ENCODE peak calls at places on chromosome 12, in five cellular contexts. X is lung; Y is CD8-positive, alpha-beta memory T cell; T is naive thymus-derived CD4-positive, alpha-beta T cell; V is tibial nerve. B is an unnamed sample.

GRCh38 chr12:10497602-10498001 is 8.1 kb upstream of the EIF2S3B start:
- DNase-seq in Y (peak; percentile 88), T (no peak), V (no peak), X (no peak), B (no peak)

GRCh38 chr12:6234214-6234613 is 34.0 kb downstream of the CD9 start:
- DNase-seq in Y (peak; percentile 5), V (no peak), X (no peak), T (no peak), B (no peak)

GRCh38 chr12:112738531-112738930 is 53.0 kb upstream of the RPH3A start:
- DNase-seq in X (no peak), Y (no peak), V (no peak), T (no peak), B (no peak)

GRCh38 chr12:112900298-112901145 is 6.2 kb upstream of the OAS1 start:
- DNase-seq in T (no peak), Y (peak; percentile 57), X (no peak), V (peak; percentile 48), B (no peak)

GRCh38 chr12:104204690-104205480 is 10.7 kb upstream of the TXNRD1 start:
- DNase-seq in V (no peak), X (no peak), Y (no peak), T (no peak), B (no peak)

GRCh38 chr12:65824314-65824563 is at the start of gene HMGA2:
- DNase-seq in T (no peak), X (no peak), V (no peak), Y (no peak), B (no peak)

GRCh38 chr12:6652391-6652790 is 5.2 kb upstream of the ACRBP start:
- DNase-seq in X (no peak), Y (no peak), T (no peak), V (no peak), B (no peak)

GRCh38 chr12:16119618-16120017 is 157.9 kb downstream of the SLC15A5 start:
- DNase-seq in T (no peak), X (no peak), Y (no peak), V (no peak), B (no peak)

GRCh38 chr12:90652280-90652679 is 302.7 kb downstream of the CCER1 start:
- DNase-seq in T (no peak), Y (no peak), X (no peak), V (no peak), B (no peak)

GRCh38 chr12:117832459-117833457 is 136.0 kb downstream of the KSR2 start:
- DNase-seq in V (no peak), X (no peak), Y (no peak), T (no peak), B (peak; percentile 81)

GRCh38 chr12:121085113-121085841 is 46.2 kb upstream of the OASL start:
- DNase-seq in T (no peak), X (no peak), Y (no peak), V (no peak), B (no peak)

GRCh38 chr12:106195638-106196037 is 52.2 kb downstream of the CKAP4 start:
- DNase-seq in T (no peak), Y (no peak), V (peak; percentile 81), X (peak; percentile 35), B (peak; percentile 65)

GRCh38 chr12:55651314-55651703 is 14.6 kb downstream of the OR10P1 start:
- DNase-seq in Y (no peak), X (no peak), T (no peak), V (no peak), B (no peak)

GRCh38 chr12:116780942-116781341 is 42.8 kb downstream of the RNFT2 start:
- DNase-seq in V (no peak), T (no peak), Y (no peak), X (no peak), B (no peak)

GRCh38 chr12:121905746-121906145 is 12.6 kb upstream of the CFAP251 start:
- DNase-seq in Y (no peak), V (no peak), X (no peak), T (no peak), B (no peak)

GRCh38 chr12:7075931-7076330 is 15.4 kb downstream of the C1S start:
- DNase-seq in Y (no peak), X (no peak), T (no peak), V (no peak), B (peak; percentile 63)

GRCh38 chr12:27805238-27805637 is 25.2 kb upstream of the MANSC4 start:
- DNase-seq in V (no peak), X (no peak), Y (no peak), T (no peak), B (no peak)

GRCh38 chr12:118855858-118856257 is 125.5 kb upstream of the SRRM4 start:
- DNase-seq in X (no peak), V (no peak), T (no peak), Y (no peak), B (no peak)

GRCh38 chr12:41486718-41487117 is 298.6 kb downstream of the PDZRN4 start:
- DNase-seq in T (no peak), Y (no peak), V (no peak), X (no peak), B (no peak)

GRCh38 chr12:95637471-95638155 is 86.3 kb upstream of the USP44 start:
- DNase-seq in T (no peak), Y (no peak), X (no peak), V (no peak), B (peak; percentile 91)

GRCh38 chr12:113500662-113501435 is 29.2 kb upstream of the LHX5 start:
- DNase-seq in X (no peak), V (no peak), Y (no peak), T (no peak), B (no peak)

GRCh38 chr12:41468756-41469155 is 280.6 kb downstream of the PDZRN4 start:
- DNase-seq in V (no peak), X (no peak), Y (no peak), T (no peak), B (no peak)

GRCh38 chr12:75481774-75482173 is 1.2 kb downstream of the GLIPR1 start:
- DNase-seq in Y (no peak), X (no peak), V (no peak), T (no peak), B (no peak)

GRCh38 chr12:18250313-18250916 is 10.9 kb upstream of the PIK3C2G start:
- DNase-seq in T (no peak), V (peak; percentile 39), X (no peak), Y (no peak), B (peak; percentile 92)

GRCh38 chr12:24198070-24198469 is 248.6 kb upstream of the SOX5 start:
- DNase-seq in T (no peak), X (no peak), Y (no peak), V (no peak), B (no peak)

GRCh38 chr12:102816816-102817434 is 100.1 kb downstream of the PAH start:
- DNase-seq in Y (no peak), V (no peak), X (no peak), T (no peak), B (no peak)

GRCh38 chr12:64252708-64253107 is 30.6 kb upstream of the KICS2 start:
- DNase-seq in X (no peak), T (no peak), Y (no peak), V (peak; percentile 63), B (no peak)

GRCh38 chr12:130591736-130592135 is 124.4 kb downstream of the RIMBP2 start:
- DNase-seq in Y (no peak), X (no peak), T (no peak), V (no peak), B (no peak)

GRCh38 chr12:55705802-55706402 is 1.8 kb downstream of the ITGA7 start:
- DNase-seq in Y (peak; percentile 47), V (no peak), X (no peak), T (no peak), B (peak; percentile 60)

GRCh38 chr12:42483534-42483857 is 106.0 kb downstream of the PRICKLE1 start:
- DNase-seq in Y (peak; percentile 46), X (no peak), T (peak; percentile 46), V (no peak), B (peak; percentile 89)

GRCh38 chr12:57101892-57102695 is 9.1 kb downstream of the STAT6 start:
- DNase-seq in V (no peak), X (no peak), T (no peak), Y (no peak), B (peak; percentile 60)

GRCh38 chr12:98419101-98419794 is 96.1 kb upstream of the TMPO start:
- DNase-seq in X (no peak), T (no peak), Y (no peak), V (no peak), B (no peak)

GRCh38 chr12:98417303-98417702 is 98.1 kb upstream of the TMPO start:
- DNase-seq in T (no peak), Y (no peak), X (no peak), V (no peak), B (no peak)

GRCh38 chr12:98419795-98420402 is 95.5 kb upstream of the TMPO start:
- DNase-seq in T (no peak), Y (no peak), X (no peak), V (no peak), B (no peak)

GRCh38 chr12:98416845-98417244 is 98.5 kb upstream of the TMPO start:
- DNase-seq in V (no peak), Y (no peak), T (no peak), X (no peak), B (no peak)

GRCh38 chr12:98418357-98419075 is 96.9 kb upstream of the TMPO start:
- DNase-seq in Y (no peak), T (no peak), V (peak; percentile 83), X (peak; percentile 95), B (peak; percentile 94)
- H3K27ac ChIP-seq in Y (no peak overlapping the region), T (no peak overlapping the region), V (peak overlapping the region; percentile 83), X (peak overlapping the region; percentile 86), B (peak overlapping the region; percentile 66)

GRCh38 chr12:93720559-93720958 is 43.4 kb downstream of the CRADD start:
- DNase-seq in Y (no peak), X (no peak), T (no peak), V (no peak), B (no peak)

GRCh38 chr12:93722757-93723567 is 45.8 kb downstream of the CRADD start:
- DNase-seq in Y (no peak), X (no peak), V (no peak), T (no peak), B (no peak)

GRCh38 chr12:93723568-93723930 is 46.4 kb downstream of the CRADD start:
- DNase-seq in T (no peak), Y (no peak), V (no peak), X (no peak), B (no peak)

GRCh38 chr12:93719710-93720109 is 42.5 kb downstream of the CRADD start:
- DNase-seq in V (no peak), X (no peak), T (no peak), Y (no peak), B (no peak)

GRCh38 chr12:93722179-93722578 is 45.0 kb downstream of the CRADD start:
- DNase-seq in T (no peak), V (no peak), X (no peak), Y (no peak), B (no peak)
- H3K27ac ChIP-seq in T (no peak overlapping the region), V (no peak overlapping the region), X (no peak overlapping the region), Y (no peak overlapping the region), B (no peak overlapping the region)

GRCh38 chr12:108694812-108695278 is 36.5 kb downstream of the CORO1C start:
- DNase-seq in Y (no peak), V (no peak), T (no peak), X (no peak), B (no peak)
- H3K27ac ChIP-seq in Y (no peak overlapping the region), V (peak overlapping the region; percentile 79), T (no peak overlapping the region), X (peak overlapping the region; percentile 8), B (peak overlapping the region; percentile 98)

DNA sequence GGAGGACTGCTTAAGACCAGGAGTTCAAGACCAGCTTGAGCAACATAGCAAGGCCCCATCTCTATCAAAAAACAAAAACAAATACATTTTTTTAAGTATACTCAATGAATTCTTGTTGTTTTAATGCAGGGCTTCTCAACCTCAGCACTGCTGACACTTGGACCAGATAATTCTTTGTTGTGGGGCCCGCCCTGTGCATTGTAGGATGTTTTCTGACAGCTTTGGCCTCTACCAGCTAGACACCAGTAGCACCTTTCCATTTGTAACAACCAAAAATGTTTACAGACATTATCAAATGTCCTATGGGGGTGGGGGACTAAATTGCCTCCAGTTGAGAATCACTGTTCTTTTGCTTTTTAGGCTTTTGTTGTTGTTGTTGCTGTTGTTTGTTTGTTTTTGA is 128.1 kb upstream of the MDM1 start:
- DNase-seq in X (no peak), Y (no peak), T (no peak), V (no peak), B (no peak)
- H3K27ac ChIP-seq in X (no peak overlapping the region), Y (no peak overlapping the region), T (no peak overlapping the region), V (no peak overlapping the region), B (no peak overlapping the region)